ENCODE peak calls at places on chromosomes 2 and 18, in five cellular contexts. One of them, this sample, is unnamed.

GRCh38 chr2:111629983-111630382 is 254.0 kb downstream of the ANAPC1 start:
- DNase-seq in Peyer's patch: no peak
- DNase-seq in fibroblast of mammary gland: no peak
- DNase-seq in colonic mucosa: no peak
- DNase-seq in IMR-90: no peak
- DNase-seq in this sample: no peak

GRCh38 chr2:105739944-105740734 is 4.6 kb upstream of the NCK2 start:
- DNase-seq in Peyer's patch: no peak
- DNase-seq in fibroblast of mammary gland: no peak
- DNase-seq in colonic mucosa: no peak
- DNase-seq in IMR-90: no peak
- DNase-seq in this sample: no peak

GRCh38 chr2:133415210-133415876 is 152.9 kb downstream of the NCKAP5 start:
- DNase-seq in Peyer's patch: no peak
- DNase-seq in fibroblast of mammary gland: no peak
- DNase-seq in colonic mucosa: no peak
- DNase-seq in IMR-90: no peak
- DNase-seq in this sample: no peak

GRCh38 chr2:217370391-217370790 is 510.5 kb upstream of the TNP1 start:
- DNase-seq in Peyer's patch: no peak
- DNase-seq in fibroblast of mammary gland: peak
- DNase-seq in colonic mucosa: no peak
- DNase-seq in IMR-90: peak
- DNase-seq in this sample: peak

GRCh38 chr2:168118733-168119518 is 128.5 kb downstream of the STK39 start:
- DNase-seq in Peyer's patch: no peak
- DNase-seq in fibroblast of mammary gland: peak
- DNase-seq in colonic mucosa: peak
- DNase-seq in IMR-90: peak
- DNase-seq in this sample: peak

GRCh38 chr2:48131503-48132293 is 225.4 kb upstream of the FBXO11 start:
- DNase-seq in Peyer's patch: no peak
- DNase-seq in fibroblast of mammary gland: peak
- DNase-seq in colonic mucosa: no peak
- DNase-seq in IMR-90: peak
- DNase-seq in this sample: no peak

GRCh38 chr2:162435676-162436075 is 91.7 kb downstream of the GCA start:
- DNase-seq in Peyer's patch: no peak
- DNase-seq in fibroblast of mammary gland: no peak
- DNase-seq in colonic mucosa: no peak
- DNase-seq in IMR-90: no peak
- DNase-seq in this sample: no peak

GRCh38 chr2:48464264-48464663 is 65.7 kb upstream of the STON1 start:
- DNase-seq in Peyer's patch: no peak
- DNase-seq in fibroblast of mammary gland: no peak
- DNase-seq in colonic mucosa: no peak
- DNase-seq in IMR-90: no peak
- DNase-seq in this sample: no peak

GRCh38 chr2:151761687-151762086 is 27.4 kb upstream of the NEB start:
- DNase-seq in Peyer's patch: no peak
- DNase-seq in fibroblast of mammary gland: no peak
- DNase-seq in colonic mucosa: no peak
- DNase-seq in IMR-90: no peak
- DNase-seq in this sample: no peak

GRCh38 chr18:2880473-2880872 is 33.7 kb downstream of the EMILIN2 start:
- DNase-seq in Peyer's patch: no peak
- DNase-seq in fibroblast of mammary gland: no peak
- DNase-seq in colonic mucosa: no peak
- DNase-seq in IMR-90: no peak
- DNase-seq in this sample: no peak

GRCh38 chr18:2883137-2883671 is 36.4 kb downstream of the EMILIN2 start:
- DNase-seq in Peyer's patch: peak
- DNase-seq in fibroblast of mammary gland: no peak
- DNase-seq in colonic mucosa: no peak
- DNase-seq in IMR-90: no peak
- DNase-seq in this sample: no peak

GRCh38 chr18:2882201-2882600 is 35.4 kb downstream of the EMILIN2 start:
- DNase-seq in Peyer's patch: no peak
- DNase-seq in fibroblast of mammary gland: no peak
- DNase-seq in colonic mucosa: no peak
- DNase-seq in IMR-90: no peak
- DNase-seq in this sample: no peak

GRCh38 chr18:2881088-2881487 is 34.3 kb downstream of the EMILIN2 start:
- DNase-seq in Peyer's patch: no peak
- DNase-seq in fibroblast of mammary gland: peak
- DNase-seq in colonic mucosa: no peak
- DNase-seq in IMR-90: peak
- DNase-seq in this sample: no peak

DNA sequence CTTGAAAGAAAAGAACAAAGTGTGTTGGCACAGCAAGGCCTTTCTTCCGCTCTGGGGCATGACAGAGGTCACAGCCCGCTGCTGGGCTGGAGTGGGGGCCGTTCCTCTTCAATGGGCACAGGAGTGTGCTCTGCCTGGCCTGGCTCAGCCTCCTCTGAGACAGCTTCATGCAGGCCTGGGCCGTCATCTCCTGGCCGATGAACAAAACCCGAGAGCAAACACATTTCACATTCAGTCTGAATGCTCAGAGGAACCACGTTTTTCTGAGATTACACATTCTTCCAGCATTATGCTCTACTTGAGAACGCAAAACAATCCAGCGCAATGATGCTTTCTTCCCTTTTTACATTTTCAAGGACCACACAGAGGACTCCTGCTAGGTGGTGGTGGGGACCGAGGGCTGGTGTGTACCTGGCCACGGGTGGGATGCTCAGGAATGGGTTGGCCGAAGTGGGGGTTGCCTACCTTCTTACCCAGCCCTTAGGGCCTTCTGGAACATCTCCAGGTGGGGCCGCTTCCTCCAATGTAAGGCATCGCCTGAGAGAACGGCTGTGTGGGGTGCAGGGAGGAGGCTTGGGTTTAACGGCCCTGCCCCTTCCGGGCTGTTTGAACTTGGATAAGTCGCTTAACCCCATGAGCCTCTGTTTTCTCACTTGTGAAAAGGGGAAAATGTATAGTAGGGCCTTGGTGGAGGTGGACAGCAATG is 34.8 kb downstream of the EMILIN2 start:
- DNase-seq in Peyer's patch: no peak
- DNase-seq in fibroblast of mammary gland: peak
- DNase-seq in colonic mucosa: no peak
- DNase-seq in IMR-90: peak
- DNase-seq in this sample: peak
- H3K4me3 ChIP-seq in Peyer's patch: no peak
- H3K4me3 ChIP-seq in fibroblast of mammary gland: no peak
- H3K4me3 ChIP-seq in colonic mucosa: no peak
- H3K4me3 ChIP-seq in IMR-90: no peak
- H3K4me3 ChIP-seq in this sample: no peak

DNA sequence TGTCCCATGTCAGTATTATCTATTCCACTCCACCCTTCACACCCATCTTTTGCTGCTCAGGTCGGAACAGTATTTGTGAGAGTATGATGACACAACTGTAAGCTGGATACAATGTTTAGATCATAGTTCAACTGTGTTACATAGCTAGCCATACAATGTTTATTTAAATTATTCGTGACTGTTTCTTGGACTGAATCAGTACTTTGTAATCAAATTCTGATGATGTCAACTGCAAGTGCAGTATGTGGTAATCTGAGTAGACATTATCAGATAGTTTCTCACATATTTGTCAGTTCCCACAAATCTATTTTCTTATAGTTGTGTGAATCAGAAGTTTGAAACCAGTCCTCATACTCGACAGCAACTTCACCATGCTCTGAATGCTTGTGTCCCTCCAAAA is 177.6 kb downstream of the ZNF407 start:
- DNase-seq in Peyer's patch: no peak
- DNase-seq in fibroblast of mammary gland: peak
- DNase-seq in colonic mucosa: no peak
- DNase-seq in IMR-90: peak
- DNase-seq in this sample: no peak
- TF ChIP-seq CTCF in Peyer's patch: no peak
- TF ChIP-seq CTCF in fibroblast of mammary gland: no peak
- TF ChIP-seq CTCF in colonic mucosa: no peak
- TF ChIP-seq CTCF in IMR-90: no peak
- TF ChIP-seq CTCF in this sample: no peak

GRCh38 chr2:170815311-170815710 is 1.4 kb upstream of the GAD1 start:
- DNase-seq in Peyer's patch: no peak
- DNase-seq in fibroblast of mammary gland: no peak
- DNase-seq in colonic mucosa: no peak
- DNase-seq in IMR-90: no peak
- DNase-seq in this sample: no peak
- H3K4me3 ChIP-seq in Peyer's patch: peak
- H3K4me3 ChIP-seq in fibroblast of mammary gland: no peak
- H3K4me3 ChIP-seq in colonic mucosa: no peak
- H3K4me3 ChIP-seq in IMR-90: no peak
- H3K4me3 ChIP-seq in this sample: no peak

GRCh38 chr18:79914614-79915160 is 36.8 kb downstream of the SLC66A2 start:
- DNase-seq in Peyer's patch: no peak
- DNase-seq in fibroblast of mammary gland: no peak
- DNase-seq in colonic mucosa: peak
- DNase-seq in IMR-90: no peak
- DNase-seq in this sample: no peak
- TF ChIP-seq CTCF in Peyer's patch: no peak
- TF ChIP-seq CTCF in fibroblast of mammary gland: no peak
- TF ChIP-seq CTCF in colonic mucosa: no peak
- TF ChIP-seq CTCF in IMR-90: no peak
- TF ChIP-seq CTCF in this sample: no peak

DNA sequence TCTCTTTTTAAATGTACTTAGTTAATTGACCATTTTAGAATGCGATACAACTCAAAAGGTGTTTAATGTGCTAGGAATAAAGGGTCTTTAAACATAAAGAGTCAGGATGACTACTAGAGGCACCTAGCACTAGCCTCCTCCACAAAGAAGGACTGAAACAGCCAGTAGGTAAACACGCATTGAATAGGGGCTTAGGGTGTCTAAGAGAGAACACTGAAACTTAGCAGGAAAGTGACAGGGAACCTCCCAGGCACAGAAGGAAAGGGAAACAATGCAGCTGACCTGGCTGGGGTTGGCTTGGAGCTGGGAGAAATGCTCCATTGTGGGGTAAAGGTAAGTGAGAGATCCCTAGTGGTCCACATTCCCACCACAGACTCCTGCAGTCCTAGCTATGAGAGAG is 152.5 kb downstream of the KCNE4 start:
- DNase-seq in Peyer's patch: no peak
- DNase-seq in fibroblast of mammary gland: no peak
- DNase-seq in colonic mucosa: no peak
- DNase-seq in IMR-90: no peak
- DNase-seq in this sample: no peak
- H3K4me3 ChIP-seq in Peyer's patch: no peak
- H3K4me3 ChIP-seq in fibroblast of mammary gland: no peak
- H3K4me3 ChIP-seq in colonic mucosa: no peak
- H3K4me3 ChIP-seq in IMR-90: no peak
- H3K4me3 ChIP-seq in this sample: no peak

DNA sequence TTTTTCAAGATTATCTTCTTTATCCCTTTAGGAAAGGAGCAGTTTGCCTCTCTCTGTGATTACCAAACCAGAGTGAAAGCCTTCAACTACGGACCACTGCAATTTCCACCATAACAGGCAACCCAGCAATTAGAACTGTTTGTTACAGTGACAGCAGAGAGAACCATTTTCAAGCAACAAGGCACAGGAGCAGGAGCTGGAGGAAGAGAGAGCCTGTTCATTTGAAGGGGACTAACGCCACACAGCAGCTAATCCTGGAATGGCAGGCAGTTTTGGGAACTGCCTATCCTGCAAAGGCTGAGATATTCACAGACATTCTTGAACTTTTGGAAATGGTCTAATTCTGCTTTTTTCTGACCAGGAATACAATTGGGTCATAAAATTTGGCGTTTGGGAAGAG is 1541.9 kb upstream of the PIK3C3 start:
- DNase-seq in Peyer's patch: no peak
- DNase-seq in fibroblast of mammary gland: peak
- DNase-seq in colonic mucosa: peak
- DNase-seq in IMR-90: peak
- DNase-seq in this sample: no peak
- TF ChIP-seq CTCF in Peyer's patch: peak
- TF ChIP-seq CTCF in fibroblast of mammary gland: peak
- TF ChIP-seq CTCF in colonic mucosa: peak
- TF ChIP-seq CTCF in IMR-90: peak
- TF ChIP-seq CTCF in this sample: no peak

GRCh38 chr2:129112181-129112580 is 793.5 kb upstream of the HS6ST1 start:
- DNase-seq in Peyer's patch: no peak
- DNase-seq in fibroblast of mammary gland: no peak
- DNase-seq in colonic mucosa: no peak
- DNase-seq in IMR-90: no peak
- DNase-seq in this sample: no peak
- H3K4me3 ChIP-seq in Peyer's patch: no peak
- H3K4me3 ChIP-seq in fibroblast of mammary gland: no peak
- H3K4me3 ChIP-seq in colonic mucosa: no peak
- H3K4me3 ChIP-seq in IMR-90: no peak
- H3K4me3 ChIP-seq in this sample: no peak

GRCh38 chr2:185108588-185108987 is 510.3 kb downstream of the ZNF804A start:
- DNase-seq in Peyer's patch: no peak
- DNase-seq in fibroblast of mammary gland: peak
- DNase-seq in colonic mucosa: no peak
- DNase-seq in IMR-90: no peak
- DNase-seq in this sample: no peak
- TF ChIP-seq CTCF in Peyer's patch: no peak
- TF ChIP-seq CTCF in fibroblast of mammary gland: no peak
- TF ChIP-seq CTCF in colonic mucosa: no peak
- TF ChIP-seq CTCF in IMR-90: no peak
- TF ChIP-seq CTCF in this sample: no peak